ENCODE peak calls at places on chromosomes 1 and 21, in five cellular contexts. One of them, this sample, is unnamed. For H3K36me3, the result is how much of the 10 kb centered on the place peaks cover.

GRCh38 chr1:24415910-24416665 is 486 bp downstream of the NIPAL3 start:
- DNase-seq in adrenal gland: no peak
- DNase-seq in K562: peak
- DNase-seq in uterus: no peak
- DNase-seq in IMR-90: peak
- DNase-seq in this sample: peak

GRCh38 chr1:226658538-226659125 is 80.5 kb downstream of the ITPKB start:
- DNase-seq in adrenal gland: no peak
- DNase-seq in K562: no peak
- DNase-seq in uterus: no peak
- DNase-seq in IMR-90: no peak
- DNase-seq in this sample: no peak

GRCh38 chr21:44752701-44753235 is 41.4 kb upstream of the TSPEAR start:
- DNase-seq in adrenal gland: no peak
- DNase-seq in K562: no peak
- DNase-seq in uterus: no peak
- DNase-seq in IMR-90: no peak
- DNase-seq in this sample: no peak

GRCh38 chr1:47188901-47189785 is 693 bp downstream of the PDZK1IP1 start:
- DNase-seq in adrenal gland: no peak
- DNase-seq in K562: no peak
- DNase-seq in uterus: no peak
- DNase-seq in IMR-90: no peak
- DNase-seq in this sample: no peak

GRCh38 chr1:91601554-91602322 is 101.1 kb downstream of the CDC7 start:
- DNase-seq in adrenal gland: no peak
- DNase-seq in K562: no peak
- DNase-seq in uterus: no peak
- DNase-seq in IMR-90: no peak
- DNase-seq in this sample: no peak

GRCh38 chr21:37257526-37257966 is 9.6 kb downstream of the VPS26C start:
- DNase-seq in adrenal gland: peak
- DNase-seq in K562: no peak
- DNase-seq in uterus: peak
- DNase-seq in IMR-90: peak
- DNase-seq in this sample: peak

GRCh38 chr1:15714438-15715136 is 21.5 kb upstream of the SLC25A34 start:
- DNase-seq in adrenal gland: no peak
- DNase-seq in K562: no peak
- DNase-seq in uterus: peak
- DNase-seq in IMR-90: peak
- DNase-seq in this sample: no peak

GRCh38 chr1:244989813-244990212 is 125.5 kb upstream of the HNRNPU start:
- DNase-seq in adrenal gland: no peak
- DNase-seq in K562: no peak
- DNase-seq in uterus: no peak
- DNase-seq in IMR-90: peak
- DNase-seq in this sample: no peak

GRCh38 chr1:244012232-244012631 is 38.9 kb upstream of the ZBTB18 start:
- DNase-seq in adrenal gland: no peak
- DNase-seq in K562: no peak
- DNase-seq in uterus: peak
- DNase-seq in IMR-90: peak
- DNase-seq in this sample: no peak

GRCh38 chr1:230849451-230850194 is 18.7 kb downstream of the C1orf198 start:
- DNase-seq in adrenal gland: peak
- DNase-seq in K562: no peak
- DNase-seq in uterus: peak
- DNase-seq in IMR-90: peak
- DNase-seq in this sample: peak

GRCh38 chr1:74395492-74395891 is 116.9 kb downstream of the LRRC53 start:
- DNase-seq in adrenal gland: no peak
- DNase-seq in K562: no peak
- DNase-seq in uterus: peak
- DNase-seq in IMR-90: peak
- DNase-seq in this sample: peak

GRCh38 chr1:119453021-119453420 is 38.1 kb downstream of the HSD3B2 start:
- DNase-seq in adrenal gland: peak
- DNase-seq in K562: no peak
- DNase-seq in uterus: no peak
- DNase-seq in IMR-90: peak
- DNase-seq in this sample: no peak

GRCh38 chr1:90730247-90731022 is 13.3 kb upstream of the BARHL2 start:
- DNase-seq in adrenal gland: no peak
- DNase-seq in K562: no peak
- DNase-seq in uterus: no peak
- DNase-seq in IMR-90: peak
- DNase-seq in this sample: no peak

DNA sequence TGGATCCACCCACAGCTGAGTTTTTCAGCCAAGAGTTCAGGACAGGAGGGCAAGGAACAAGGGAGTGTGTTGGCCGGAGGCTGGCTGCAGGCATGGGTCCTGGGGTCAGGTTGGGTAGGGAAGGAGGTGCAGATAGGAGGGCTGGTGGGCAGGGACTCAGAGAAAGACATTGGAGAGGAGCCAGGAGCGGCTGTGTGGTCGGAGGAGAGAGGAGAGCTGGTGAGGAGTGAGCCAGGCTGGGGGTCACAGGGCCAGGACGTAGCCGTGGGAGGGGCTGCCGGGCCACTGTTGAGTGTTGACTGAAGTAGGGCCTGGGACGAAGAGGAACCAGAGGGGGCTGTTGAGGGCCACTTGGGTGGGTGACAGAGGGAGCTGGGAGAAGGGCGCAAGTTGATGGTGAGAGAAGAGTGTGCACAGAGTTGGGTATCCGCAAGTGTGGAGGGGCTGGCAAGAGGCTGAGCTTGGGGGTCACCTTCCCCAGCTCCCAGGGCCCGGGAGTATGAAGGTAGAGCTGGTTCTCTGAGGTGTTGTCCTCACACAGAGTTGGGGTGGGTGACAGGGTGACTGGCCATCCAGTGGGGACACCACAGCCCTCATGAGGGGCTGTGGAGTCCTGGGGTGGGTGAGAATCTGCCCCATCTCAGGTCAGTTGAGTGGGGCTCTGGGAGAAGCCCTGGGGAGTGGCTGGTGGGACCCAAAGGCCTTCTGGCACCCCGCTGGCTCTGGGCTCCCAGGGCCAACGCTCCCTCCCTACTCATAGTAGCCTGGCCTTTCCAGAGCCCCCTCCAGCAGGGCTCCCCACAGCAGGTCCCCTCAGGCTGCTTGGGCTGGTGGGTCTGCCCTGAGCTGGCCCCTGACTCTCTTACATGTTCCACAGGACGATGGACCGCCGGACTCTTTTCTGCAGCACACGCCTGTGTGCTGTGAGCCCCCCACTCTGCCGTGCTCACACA is 21.9 kb downstream of the PODN start:
- DNase-seq in adrenal gland: no peak
- DNase-seq in K562: no peak
- DNase-seq in uterus: no peak
- DNase-seq in IMR-90: no peak
- DNase-seq in this sample: no peak
- TF ChIP-seq POLR2A in adrenal gland: no peak
- TF ChIP-seq POLR2A in K562: no peak
- TF ChIP-seq POLR2A in uterus: no peak
- TF ChIP-seq POLR2A in IMR-90: no peak
- TF ChIP-seq POLR2A in this sample: no peak

DNA sequence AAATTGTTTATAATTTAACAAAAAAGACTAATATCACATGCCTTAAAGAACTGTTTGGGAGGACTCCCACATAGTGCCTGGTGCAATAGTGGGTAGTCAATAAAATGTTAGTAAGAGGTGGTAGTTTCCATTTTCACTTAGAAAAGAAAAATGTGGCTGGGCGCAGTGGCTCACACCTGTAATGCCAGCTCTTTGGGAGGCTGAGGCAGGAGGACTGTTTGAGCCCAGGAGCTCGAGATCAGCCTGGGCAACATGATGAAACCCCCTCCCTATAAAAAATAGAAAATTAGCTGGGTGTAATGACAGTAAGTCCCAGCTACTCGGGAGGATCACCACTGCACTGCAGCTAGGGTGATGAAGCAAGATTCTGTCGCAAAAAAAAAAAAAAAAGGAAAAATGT is 24.5 kb downstream of the C21orf91 start:
- DNase-seq in adrenal gland: no peak
- DNase-seq in K562: no peak
- DNase-seq in uterus: no peak
- DNase-seq in IMR-90: no peak
- DNase-seq in this sample: no peak
- H3K36me3 ChIP-seq in adrenal gland: under half
- H3K36me3 ChIP-seq in K562: half or more
- H3K36me3 ChIP-seq in uterus: under half
- H3K36me3 ChIP-seq in IMR-90: under half
- H3K36me3 ChIP-seq in this sample: under half

GRCh38 chr1:145992502-145992936 is 3.9 kb downstream of the TXNIP start:
- DNase-seq in adrenal gland: no peak
- DNase-seq in K562: no peak
- DNase-seq in uterus: peak
- DNase-seq in IMR-90: no peak
- DNase-seq in this sample: no peak
- TF ChIP-seq POLR2A in adrenal gland: peak
- TF ChIP-seq POLR2A in K562: no peak
- TF ChIP-seq POLR2A in uterus: no peak
- TF ChIP-seq POLR2A in IMR-90: no peak
- TF ChIP-seq POLR2A in this sample: no peak

GRCh38 chr1:8020032-8020431 is 6.1 kb downstream of the ERRFI1 start:
- DNase-seq in adrenal gland: no peak
- DNase-seq in K562: no peak
- DNase-seq in uterus: no peak
- DNase-seq in IMR-90: peak
- DNase-seq in this sample: peak

GRCh38 chr1:8023995-8024313 is 2.2 kb downstream of the ERRFI1 start:
- DNase-seq in adrenal gland: no peak
- DNase-seq in K562: no peak
- DNase-seq in uterus: no peak
- DNase-seq in IMR-90: no peak
- DNase-seq in this sample: no peak

GRCh38 chr1:8022395-8023286 is 3.5 kb downstream of the ERRFI1 start:
- DNase-seq in adrenal gland: no peak
- DNase-seq in K562: no peak
- DNase-seq in uterus: no peak
- DNase-seq in IMR-90: no peak
- DNase-seq in this sample: no peak

GRCh38 chr1:8023287-8023994 is 2.7 kb downstream of the ERRFI1 start:
- DNase-seq in adrenal gland: no peak
- DNase-seq in K562: no peak
- DNase-seq in uterus: no peak
- DNase-seq in IMR-90: no peak
- DNase-seq in this sample: peak

GRCh38 chr1:8021676-8022266 is 4.3 kb downstream of the ERRFI1 start:
- DNase-seq in adrenal gland: no peak
- DNase-seq in K562: no peak
- DNase-seq in uterus: no peak
- DNase-seq in IMR-90: no peak
- DNase-seq in this sample: no peak
- H3K36me3 ChIP-seq in adrenal gland: under half
- H3K36me3 ChIP-seq in K562: under half
- H3K36me3 ChIP-seq in uterus: under half
- H3K36me3 ChIP-seq in IMR-90: under half
- H3K36me3 ChIP-seq in this sample: under half

DNA sequence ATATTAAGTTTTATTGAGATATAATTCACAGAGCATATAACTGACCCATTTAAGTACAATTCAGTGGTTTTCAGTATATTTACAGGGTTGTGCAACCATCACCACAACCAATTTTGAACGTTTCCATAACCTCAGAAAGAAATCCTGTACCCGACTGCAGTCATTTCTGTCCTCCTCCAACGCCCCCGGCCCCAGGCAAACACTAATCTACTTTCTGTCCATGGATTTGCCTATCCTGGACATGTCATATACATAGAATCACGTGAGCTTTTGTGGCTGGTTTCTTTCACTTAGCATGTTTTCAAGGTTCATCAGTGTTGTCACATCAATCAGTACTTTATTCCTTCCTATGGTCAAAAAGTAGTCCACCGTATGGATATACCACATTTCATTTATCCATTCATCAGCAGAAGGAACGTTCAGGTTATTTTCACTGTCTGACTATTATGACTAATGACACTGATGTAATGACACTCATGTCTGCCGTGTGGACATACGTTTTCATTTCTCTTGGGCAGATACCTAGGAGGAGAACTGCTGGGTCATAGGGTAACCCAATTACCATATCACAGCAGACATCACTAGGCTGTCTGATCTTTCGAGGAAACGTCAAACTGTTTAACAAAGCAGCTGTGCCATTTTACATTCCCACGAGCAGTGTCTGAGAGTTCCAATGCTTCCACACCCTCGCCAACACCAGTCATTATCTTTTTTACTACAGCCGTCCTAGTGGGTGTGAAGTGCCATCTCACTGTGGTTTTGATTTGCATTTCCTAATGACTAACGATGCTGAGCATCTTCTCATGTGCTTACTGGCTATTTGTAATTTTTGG is 30.8 kb downstream of the MRPL37 start:
- DNase-seq in adrenal gland: no peak
- DNase-seq in K562: no peak
- DNase-seq in uterus: no peak
- DNase-seq in IMR-90: no peak
- DNase-seq in this sample: no peak
- TF ChIP-seq POLR2A in adrenal gland: no peak
- TF ChIP-seq POLR2A in K562: no peak
- TF ChIP-seq POLR2A in uterus: no peak
- TF ChIP-seq POLR2A in IMR-90: no peak
- TF ChIP-seq POLR2A in this sample: no peak

GRCh38 chr1:21848524-21849174 is 36.6 kb downstream of the LDLRAD2 start:
- DNase-seq in adrenal gland: no peak
- DNase-seq in K562: no peak
- DNase-seq in uterus: no peak
- DNase-seq in IMR-90: no peak
- DNase-seq in this sample: no peak
- H3K36me3 ChIP-seq in adrenal gland: half or more
- H3K36me3 ChIP-seq in K562: half or more
- H3K36me3 ChIP-seq in uterus: under half
- H3K36me3 ChIP-seq in IMR-90: half or more
- H3K36me3 ChIP-seq in this sample: under half